ENCODE peak calls at places on chromosomes 1 and 21, in five cellular contexts. Y, Q, U, G and T are unnamed samples.

GRCh38 chr1:64864018-64864945 is 102.1 kb downstream of the JAK1 start:
- DNase-seq in Y (no peak), U (peak; percentile 82), Q (no peak), G (no peak), T (peak; percentile 27)

GRCh38 chr1:240149488-240150094 is 57.9 kb downstream of the FMN2 start:
- DNase-seq in G (no peak), Y (peak; percentile 22), U (no peak), Q (no peak), T (no peak)

GRCh38 chr1:25820247-25821111 is 725 bp downstream of the MTFR1L start:
- DNase-seq in G (peak; percentile 55), Q (no peak), U (peak; percentile 89), Y (peak; percentile 58), T (peak; percentile 60)

GRCh38 chr1:6343506-6344405 is 49.8 kb downstream of the ACOT7 start:
- DNase-seq in Y (peak; percentile 66), U (peak; percentile 89), Q (no peak), G (peak; percentile 45), T (peak; percentile 85)

GRCh38 chr1:7407547-7407895 is 363.6 kb upstream of the VAMP3 start:
- DNase-seq in Y (no peak), Q (no peak), G (no peak), U (peak; percentile 21), T (no peak)

GRCh38 chr1:151960780-151961513 is 32.7 kb downstream of the S100A10 start:
- DNase-seq in Y (no peak), U (no peak), Q (no peak), G (no peak), T (no peak)

GRCh38 chr1:191608367-191608766 is 549.9 kb upstream of the RGS18 start:
- DNase-seq in G (no peak), U (no peak), Q (no peak), Y (no peak), T (no peak)

GRCh38 chr1:97577613-97578012 is 343.2 kb downstream of the DPYD start:
- DNase-seq in G (no peak), U (no peak), Y (no peak), Q (no peak), T (no peak)

GRCh38 chr1:214331827-214332423 is 51.0 kb downstream of the SMYD2 start:
- DNase-seq in Y (peak; percentile 77), Q (no peak), U (peak; percentile 62), G (peak; percentile 41), T (peak; percentile 59)

GRCh38 chr1:209412036-209412435 is 171.5 kb upstream of the CAMK1G start:
- DNase-seq in Q (no peak), G (no peak), Y (no peak), U (no peak), T (no peak)

GRCh38 chr1:181208076-181208475 is 119.6 kb downstream of the IER5 start:
- DNase-seq in Q (no peak), Y (no peak), U (peak; percentile 18), G (no peak), T (no peak)

GRCh38 chr21:34544032-34544496 is 32.1 kb upstream of the KCNE1 start:
- DNase-seq in U (peak; percentile 88), Y (peak; percentile 53), G (peak; percentile 89), Q (peak; percentile 76), T (peak; percentile 75)

GRCh38 chr1:113325039-113325438 is 65.3 kb upstream of the MAGI3 start:
- DNase-seq in G (peak; percentile 17), Q (no peak), Y (no peak), U (no peak), T (no peak)

GRCh38 chr1:54459714-54460113 is 53.5 kb upstream of the SSBP3 start:
- DNase-seq in U (no peak), Y (no peak), Q (no peak), G (no peak), T (no peak)
- TF ChIP-seq POLR2A in U (no peak), Y (no peak), Q (no peak), G (no peak), T (no peak)

GRCh38 chr21:43983860-43984420 is 28.2 kb upstream of the TRAPPC10 start:
- DNase-seq in G (no peak), Y (no peak), U (no peak), Q (no peak), T (no peak)
- TF ChIP-seq POLR2A in G (no peak), Y (no peak), U (no peak), Q (no peak), T (no peak)

GRCh38 chr21:45412491-45412890 is 7.5 kb downstream of the COL18A1 start:
- DNase-seq in U (no peak), Y (no peak), G (no peak), Q (no peak), T (no peak)

GRCh38 chr21:45411810-45412206 is 6.8 kb downstream of the COL18A1 start:
- DNase-seq in Q (no peak), G (no peak), U (no peak), Y (no peak), T (no peak)

GRCh38 chr21:45414396-45415187 is 9.6 kb downstream of the COL18A1 start:
- DNase-seq in U (no peak), Y (no peak), G (no peak), Q (no peak), T (no peak)

GRCh38 chr21:45413922-45414321 is 9.0 kb downstream of the COL18A1 start:
- DNase-seq in Q (no peak), U (no peak), G (no peak), Y (no peak), T (no peak)

GRCh38 chr21:45412909-45413581 is 8.1 kb downstream of the COL18A1 start:
- DNase-seq in U (no peak), Q (no peak), G (no peak), Y (no peak), T (no peak)
- TF ChIP-seq POLR2A in U (no peak), Q (no peak), G (no peak), Y (no peak), T (no peak)

GRCh38 chr1:243667133-243667532 is 182.9 kb downstream of the AKT3 start:
- DNase-seq in G (no peak), Y (no peak), U (no peak), Q (no peak), T (no peak)
- TF ChIP-seq POLR2A in G (no peak), Y (no peak), U (no peak), Q (no peak), T (no peak)

DNA sequence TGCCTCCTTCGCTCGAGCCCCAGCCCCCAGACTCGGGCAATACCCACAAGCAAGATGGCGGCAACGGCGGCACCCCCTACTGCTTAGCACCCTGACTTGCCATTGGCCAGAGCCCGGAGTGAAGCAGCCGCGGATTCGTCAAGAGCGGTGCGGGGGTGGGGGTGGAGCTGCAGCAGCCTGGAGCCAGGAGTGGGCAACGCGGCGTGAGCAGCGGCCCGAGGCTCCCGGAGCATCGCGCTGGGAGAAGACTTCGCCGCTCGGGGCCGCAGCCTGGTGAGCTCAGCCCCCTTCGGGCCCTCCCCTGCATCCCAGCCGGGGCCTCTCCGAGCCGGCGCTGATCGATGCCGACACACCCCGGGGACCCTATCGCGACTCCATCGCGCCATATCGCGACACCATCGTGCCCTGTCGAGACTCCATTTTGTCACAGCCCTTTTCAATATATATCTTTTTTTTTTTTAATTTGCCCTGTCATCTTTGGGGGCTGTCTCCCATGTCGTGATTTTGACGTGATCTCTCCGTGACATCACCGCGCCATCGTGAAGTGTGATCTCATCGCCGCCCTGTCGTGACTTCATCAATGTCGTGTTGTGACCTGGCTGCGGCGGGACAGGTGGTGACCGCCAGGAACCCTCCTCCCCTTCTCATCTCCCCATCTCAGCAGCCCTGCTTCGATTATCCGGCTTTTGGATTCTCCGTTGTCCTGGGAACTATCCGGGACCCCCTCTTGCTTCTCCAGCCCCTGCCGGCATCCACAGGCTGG is at the start of gene NCDN:
- DNase-seq in Y (peak; percentile 90), U (peak; percentile 99), Q (peak; percentile 98), G (peak; percentile 97), T (peak; percentile 97)
- TF ChIP-seq POLR2A in Y (peak; percentile 89), U (peak; percentile 58), Q (no peak), G (peak; percentile 16), T (peak; percentile 21)

GRCh38 chr1:110674337-110675059 is at the start of gene KCNA3:
- DNase-seq in Q (peak; percentile 49), U (peak; percentile 52), G (no peak), Y (no peak), T (peak; percentile 56)
- TF ChIP-seq POLR2A in Q (no peak), U (no peak), G (no peak), Y (no peak), T (no peak)

GRCh38 chr1:13996334-13996733 is 296.3 kb downstream of the PRDM2 start:
- DNase-seq in U (no peak), Y (no peak), G (no peak), Q (no peak), T (no peak)

GRCh38 chr1:13990939-13991338 is 291.0 kb downstream of the PRDM2 start:
- DNase-seq in G (no peak), U (no peak), Q (no peak), Y (no peak), T (no peak)

GRCh38 chr1:13994386-13994785 is 294.4 kb downstream of the PRDM2 start:
- DNase-seq in U (no peak), Q (no peak), G (no peak), Y (no peak), T (no peak)

DNA sequence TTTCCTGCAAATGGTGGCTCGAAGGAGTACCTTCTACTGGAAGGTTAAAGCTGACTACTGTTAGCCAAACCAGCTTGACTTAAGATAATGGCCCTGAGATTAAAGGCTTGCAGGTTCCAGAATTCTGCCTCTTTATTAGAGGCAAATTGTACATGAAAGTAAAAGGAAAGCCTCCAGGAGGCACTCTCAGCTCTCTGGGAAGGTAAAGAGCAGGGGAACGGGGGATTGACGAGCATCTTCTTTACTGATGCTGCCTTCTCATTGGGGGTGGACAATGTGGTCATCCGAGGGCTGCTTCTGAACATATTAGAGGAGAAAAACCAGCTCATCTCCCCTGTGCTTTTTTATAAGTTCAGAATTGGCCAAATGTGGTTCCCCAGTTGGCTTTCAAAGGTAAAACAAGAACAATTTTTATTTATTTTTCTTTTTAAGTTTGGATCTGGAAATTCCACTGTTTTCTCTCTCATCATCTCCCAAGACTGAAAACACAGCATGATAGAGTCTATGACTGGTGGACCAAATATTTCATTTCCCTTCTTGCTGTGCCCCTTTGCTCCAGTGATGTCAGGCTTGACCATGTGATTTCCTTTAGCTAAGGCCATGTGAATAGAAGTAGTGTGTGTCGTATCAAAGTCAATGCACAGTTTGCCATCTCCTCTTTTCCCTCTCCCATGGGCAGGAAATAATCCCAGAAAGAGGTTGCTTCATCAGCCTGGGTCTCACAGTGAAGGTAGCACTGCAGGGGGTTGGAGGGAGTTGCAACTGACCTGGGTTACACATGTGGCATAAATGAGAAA is 292.7 kb downstream of the PRDM2 start:
- DNase-seq in Y (no peak), G (no peak), Q (no peak), U (no peak), T (no peak)
- TF ChIP-seq POLR2A in Y (no peak), G (no peak), Q (no peak), U (no peak), T (no peak)

GRCh38 chr1:45584351-45585109 is 689 bp downstream of the NASP start:
- DNase-seq in Y (peak; percentile 71), U (peak; percentile 92), G (peak; percentile 89), Q (peak; percentile 91), T (peak; percentile 91)
- TF ChIP-seq POLR2A in Y (no peak), U (no peak), G (peak; percentile 4), Q (no peak), T (no peak)

GRCh38 chr1:116401646-116402176 is 28.7 kb downstream of the ATP1A1 start:
- DNase-seq in G (no peak), Y (no peak), Q (no peak), U (no peak), T (no peak)

GRCh38 chr1:116403506-116404136 is 30.6 kb downstream of the ATP1A1 start:
- DNase-seq in G (no peak), Q (no peak), U (no peak), Y (no peak), T (no peak)

GRCh38 chr1:116397728-116398127 is 24.7 kb downstream of the ATP1A1 start:
- DNase-seq in Q (no peak), Y (no peak), U (no peak), G (no peak), T (no peak)

GRCh38 chr1:116402333-116402732 is 29.3 kb downstream of the ATP1A1 start:
- DNase-seq in G (no peak), Q (no peak), Y (no peak), U (no peak), T (no peak)

GRCh38 chr1:116400780-116401179 is 27.7 kb downstream of the ATP1A1 start:
- DNase-seq in U (no peak), G (no peak), Y (no peak), Q (no peak), T (no peak)
- TF ChIP-seq POLR2A in U (no peak), G (no peak), Y (no peak), Q (no peak), T (no peak)